ENCODE peak calls at places on chromosome 17, in eight cellular contexts. K, L, A, U, O, S, F and P are unnamed samples. For H3K27me3, the result is how much of the 10 kb centered on the place peaks cover.

GRCh38 chr17:12620200-12620720 is 45.4 kb upstream of the MYOCD start:
- DNase-seq in K (peak), U (no peak), F (no peak), A (no peak), L (no peak), O (no peak), S (no peak), P (no peak)

GRCh38 chr17:41775394-41776226 is 10.9 kb downstream of the JUP start:
- DNase-seq in F (no peak), K (no peak), A (no peak), O (no peak), L (no peak), S (peak), U (no peak), P (no peak)

GRCh38 chr17:27523712-27524111 is 67.5 kb downstream of the KSR1 start:
- DNase-seq in U (no peak), S (no peak), O (no peak), L (no peak), F (no peak), A (no peak), K (no peak), P (no peak)

GRCh38 chr17:50689251-50689650 is 18.5 kb downstream of the ANKRD40 start:
- DNase-seq in O (no peak), K (peak), L (no peak), A (no peak), U (no peak), S (no peak), F (no peak), P (no peak)

GRCh38 chr17:76515291-76515949 is 14.2 kb upstream of the RHBDF2 start:
- DNase-seq in A (no peak), F (no peak), L (peak), U (peak), O (peak), S (peak), K (peak), P (peak)

GRCh38 chr17:46942441-46943217 is 19.7 kb downstream of the GOSR2 start:
- DNase-seq in A (peak), U (peak), O (peak), F (no peak), K (peak), S (peak), L (peak), P (no peak)

GRCh38 chr17:3020381-3020780 is 43.0 kb downstream of the OR1D5 start:
- DNase-seq in U (no peak), A (no peak), K (no peak), L (no peak), O (no peak), S (no peak), F (no peak), P (peak)

GRCh38 chr17:74758846-74759163 is 10.4 kb downstream of the NHERF1 start:
- DNase-seq in K (peak), F (no peak), A (no peak), U (no peak), S (peak), L (no peak), O (no peak), P (no peak)

GRCh38 chr17:82876602-82877391 is 37.0 kb upstream of the ZNF750 start:
- DNase-seq in F (no peak), S (peak), A (no peak), O (peak), U (peak), L (peak), K (peak), P (peak)

GRCh38 chr17:20143740-20144139 is 134.6 kb downstream of the SPECC1 start:
- DNase-seq in U (no peak), S (no peak), A (no peak), K (no peak), O (no peak), L (no peak), F (no peak), P (no peak)

GRCh38 chr17:72135546-72136325 is 14.9 kb downstream of the SOX9 start:
- DNase-seq in L (no peak), A (no peak), S (no peak), F (no peak), K (no peak), O (no peak), U (no peak), P (no peak)

GRCh38 chr17:59440757-59441458 is 109.5 kb downstream of the YPEL2 start:
- DNase-seq in F (peak), O (peak), S (peak), U (peak), A (peak), L (peak), K (peak), P (peak)

GRCh38 chr17:35879748-35880654 is at the start of gene CCL5:
- DNase-seq in F (no peak), L (no peak), U (no peak), K (peak), A (no peak), S (peak), O (peak), P (peak)

GRCh38 chr17:64252831-64253230 is 10.2 kb downstream of the TEX2 start:
- DNase-seq in A (no peak), S (no peak), K (peak), O (no peak), L (no peak), F (no peak), U (no peak), P (no peak)

GRCh38 chr17:41956522-41956921 is 10.1 kb upstream of the CNP start:
- DNase-seq in O (no peak), A (no peak), K (no peak), U (no peak), L (no peak), S (no peak), F (no peak), P (no peak)

GRCh38 chr17:30369995-30370394 is 8.7 kb upstream of the CPD start:
- DNase-seq in F (no peak), S (no peak), U (no peak), O (no peak), L (no peak), K (peak), A (no peak), P (no peak)

GRCh38 chr17:46851029-46851741 is at the start of gene WNT9B:
- DNase-seq in O (peak), U (no peak), K (no peak), L (peak), S (peak), A (no peak), F (no peak), P (no peak)

GRCh38 chr17:63772801-63773271 is 561 bp downstream of the CCDC47 start:
- DNase-seq in S (no peak), O (no peak), U (no peak), F (no peak), K (peak), L (no peak), A (no peak), P (no peak)

GRCh38 chr17:22305356-22306071 is 613.2 kb downstream of the KCNJ18 start:
- DNase-seq in O (no peak), F (no peak), K (no peak), U (no peak), S (no peak), A (no peak), L (no peak), P (no peak)
- TF ChIP-seq POLR2A in O (no peak), F (no peak), K (no peak), U (no peak), S (no peak), A (no peak), L (no peak), P (no peak)

GRCh38 chr17:58281511-58282011 is 826 bp upstream of the MPO start:
- DNase-seq in O (no peak), A (no peak), L (no peak), S (no peak), U (no peak), K (no peak), F (no peak), P (no peak)
- H3K27me3 ChIP-seq in O (under half), A (under half), L (under half), S (under half), U (under half), K (under half), F (half or more), P (under half)

GRCh38 chr17:32840241-32840640 is 36.7 kb downstream of the MYO1D start:
- DNase-seq in F (no peak), A (no peak), O (no peak), S (no peak), K (no peak), L (no peak), U (no peak), P (no peak)
- TF ChIP-seq POLR2A in F (no peak), A (no peak), O (no peak), S (no peak), K (no peak), L (no peak), U (no peak), P (no peak)

GRCh38 chr17:48629411-48629759 is 3.2 kb upstream of the HOXB9 start:
- DNase-seq in F (no peak), S (no peak), K (no peak), U (no peak), O (no peak), L (no peak), A (no peak), P (peak)

GRCh38 chr17:48630009-48630924 is 4.1 kb upstream of the HOXB9 start:
- DNase-seq in O (no peak), F (no peak), U (no peak), L (no peak), A (no peak), K (no peak), S (no peak), P (no peak)

GRCh38 chr17:48627625-48628510 is 1.7 kb upstream of the HOXB9 start:
- DNase-seq in S (no peak), F (no peak), U (no peak), L (no peak), A (no peak), K (no peak), O (no peak), P (no peak)

GRCh38 chr17:48627242-48627597 is 1.1 kb upstream of the HOXB9 start:
- DNase-seq in F (no peak), L (no peak), O (no peak), A (no peak), K (no peak), S (no peak), U (no peak), P (no peak)

GRCh38 chr17:48628641-48629410 is 2.7 kb upstream of the HOXB9 start:
- DNase-seq in F (no peak), K (no peak), O (no peak), U (no peak), S (no peak), A (no peak), L (no peak), P (no peak)
- H3K27me3 ChIP-seq in F (half or more), K (half or more), O (under half), U (half or more), S (under half), A (half or more), L (half or more), P (half or more)

GRCh38 chr17:8439681-8440080 is 4.0 kb downstream of the NDEL1 start:
- DNase-seq in F (no peak), A (no peak), L (no peak), K (no peak), O (no peak), S (no peak), U (no peak), P (no peak)

GRCh38 chr17:8441690-8442089 is 6.0 kb downstream of the NDEL1 start:
- DNase-seq in F (no peak), U (no peak), K (no peak), O (no peak), S (no peak), L (no peak), A (no peak), P (no peak)

GRCh38 chr17:8438441-8438840 is 2.8 kb downstream of the NDEL1 start:
- DNase-seq in F (no peak), L (no peak), S (no peak), A (no peak), O (no peak), K (no peak), U (no peak), P (no peak)

GRCh38 chr17:8435245-8436168 is at the start of gene NDEL1:
- DNase-seq in O (peak), F (peak), S (peak), K (peak), L (peak), A (peak), U (peak), P (peak)

DNA sequence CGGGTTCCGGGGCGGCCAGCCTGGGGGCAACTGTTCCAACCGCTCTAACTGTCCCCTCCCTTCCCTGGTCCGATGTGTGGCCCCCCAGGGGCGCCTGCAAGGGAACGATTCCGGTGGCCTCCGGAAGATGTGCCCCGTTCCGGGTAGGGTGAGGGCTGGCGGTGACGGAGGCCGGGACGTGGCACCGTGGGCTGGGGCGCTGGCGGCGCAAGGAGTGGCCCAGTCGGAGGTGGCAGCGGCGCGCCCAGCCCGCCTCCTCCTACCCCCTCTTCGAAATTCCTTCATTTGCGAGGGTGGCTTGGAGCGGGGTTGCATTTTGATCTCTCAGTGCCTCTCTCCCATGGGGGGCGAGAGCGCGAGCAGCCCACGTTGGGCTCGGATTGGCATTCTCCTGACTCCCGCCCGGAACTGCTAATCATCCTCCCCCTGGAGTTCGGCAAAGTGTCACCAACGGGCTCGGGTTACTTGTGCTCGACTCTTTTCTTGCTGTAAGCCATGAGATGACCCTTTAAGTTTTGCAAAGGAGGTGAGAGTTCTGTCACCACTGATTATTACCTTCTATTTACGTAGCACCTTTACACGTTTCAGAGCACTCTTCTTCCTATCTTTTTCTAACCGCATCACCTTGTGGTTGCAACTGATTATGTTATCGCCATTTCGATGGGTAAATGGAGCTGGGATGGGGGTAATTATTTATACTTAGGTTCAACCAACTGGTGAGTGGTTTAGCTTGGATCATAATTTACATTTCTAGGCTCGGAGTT is 667 bp downstream of the NDEL1 start:
- DNase-seq in A (no peak), S (peak), U (no peak), F (no peak), L (peak), O (peak), K (peak), P (peak)
- TF ChIP-seq POLR2A in A (no peak), S (no peak), U (no peak), F (peak), L (no peak), O (peak), K (peak), P (no peak)